ENCODE peak calls at places on chromosomes 4 and X, in four cellular contexts. B is A549, M is IMR-90, G is SK-N-SH. V is an unnamed sample.

GRCh38 chrX:45788941-45789348 is 588.3 kb upstream of the DIPK2B start:
- DNase-seq in B (no peak), M (peak; percentile 52), G (no peak), V (no peak)

GRCh38 chrX:69163936-69164741 is 1.1 kb downstream of the PJA1 start:
- DNase-seq in B (no peak), M (no peak), G (peak; percentile 79), V (no peak)

GRCh38 chr4:7915875-7916242 is 23.8 kb downstream of the AFAP1 start:
- DNase-seq in B (no peak), M (no peak), G (no peak), V (no peak)

GRCh38 chr4:33104190-33104773 is 2384.1 kb downstream of the PCDH7 start:
- DNase-seq in B (no peak), M (no peak), G (no peak), V (peak; percentile 2)

GRCh38 chr4:83618991-83619390 is 83.1 kb downstream of the GPAT3 start:
- DNase-seq in B (no peak), M (peak; percentile 44), G (no peak), V (no peak)

GRCh38 chrX:87924619-87925018 is 407.0 kb downstream of the KLHL4 start:
- DNase-seq in B (no peak), M (no peak), G (no peak), V (no peak)

GRCh38 chrX:72100051-72100755 is 31.5 kb downstream of the RTL5 start:
- DNase-seq in B (no peak), M (no peak), G (no peak), V (no peak)

GRCh38 chrX:41522071-41522470 is 74.9 kb downstream of the NYX start:
- DNase-seq in B (no peak), M (no peak), G (no peak), V (no peak)

GRCh38 chr4:20253799-20254409 is 2.2 kb downstream of the SLIT2 start:
- DNase-seq in B (no peak), M (peak; percentile 30), G (peak; percentile 67), V (no peak)

GRCh38 chr4:8400641-8401325 is 39.7 kb downstream of the ACOX3 start:
- DNase-seq in B (no peak), M (no peak), G (no peak), V (no peak)

GRCh38 chrX:141405878-141406492 is 163.7 kb upstream of the SPANXC start:
- DNase-seq in B (peak; percentile 61), M (peak; percentile 83), G (no peak), V (no peak)

GRCh38 chrX:119410027-119410819 is 11.1 kb downstream of the SLC25A43 start:
- DNase-seq in B (peak; percentile 46), M (peak; percentile 69), G (no peak), V (no peak)

GRCh38 chrX:87578978-87579377 is 61.4 kb downstream of the KLHL4 start:
- DNase-seq in B (no peak), M (no peak), G (no peak), V (no peak)

GRCh38 chrX:48961585-48962091 is 4.2 kb upstream of the OTUD5 start:
- DNase-seq in B (no peak), M (peak; percentile 27), G (no peak), V (no peak)

GRCh38 chr4:151644625-151645024 is 116.2 kb downstream of the GATB start:
- DNase-seq in B (no peak), M (no peak), G (peak; percentile 57), V (no peak)

GRCh38 chr4:37243061-37243460 is 1.5 kb upstream of the NWD2 start:
- DNase-seq in B (no peak), M (no peak), G (no peak), V (no peak)

GRCh38 chr4:68693325-68694075 is 23.0 kb upstream of the UGT2B15 start:
- DNase-seq in B (no peak), M (no peak), G (no peak), V (no peak)

GRCh38 chrX:70664726-70665125 is 220.1 kb downstream of the DLG3 start:
- DNase-seq in B (peak; percentile 6), M (peak; percentile 30), G (peak; percentile 13), V (no peak)

GRCh38 chrX:111568356-111568755 is 56.9 kb downstream of the SERTM2 start:
- DNase-seq in B (peak; percentile 6), M (peak; percentile 0), G (peak; percentile 17), V (no peak)

GRCh38 chr4:69984030-69984443 is 11.7 kb upstream of the STATH start:
- DNase-seq in B (no peak), M (no peak), G (no peak), V (no peak)

GRCh38 chrX:101550825-101551767 is 749 bp downstream of the ARMCX1 start:
- DNase-seq in B (no peak), M (peak; percentile 20), G (peak; percentile 82), V (no peak)

GRCh38 chrX:130725519-130725918 is 177.5 kb downstream of the ENOX2 start:
- DNase-seq in B (no peak), M (no peak), G (no peak), V (no peak)

GRCh38 chrX:14010566-14010965 is 19.1 kb downstream of the GEMIN8 start:
- DNase-seq in B (no peak), M (no peak), G (no peak), V (no peak)

GRCh38 chr4:140094701-140095420 is 59.1 kb downstream of the MAML3 start:
- DNase-seq in B (no peak), M (peak; percentile 73), G (peak; percentile 65), V (no peak)

GRCh38 chr4:16225996-16226815 is at the start of gene TAPT1:
- DNase-seq in B (peak; percentile 38), M (peak; percentile 30), G (peak; percentile 93), V (no peak)
- TF ChIP-seq RFX5 in B (no peak), M (no peak), G (no peak), V (no peak)

GRCh38 chrX:47608130-47608810 is 11.4 kb downstream of the SYN1 start:
- DNase-seq in B (no peak), M (no peak), G (no peak), V (no peak)
- TF ChIP-seq RFX5 in B (no peak), M (no peak), G (no peak), V (no peak)

DNA sequence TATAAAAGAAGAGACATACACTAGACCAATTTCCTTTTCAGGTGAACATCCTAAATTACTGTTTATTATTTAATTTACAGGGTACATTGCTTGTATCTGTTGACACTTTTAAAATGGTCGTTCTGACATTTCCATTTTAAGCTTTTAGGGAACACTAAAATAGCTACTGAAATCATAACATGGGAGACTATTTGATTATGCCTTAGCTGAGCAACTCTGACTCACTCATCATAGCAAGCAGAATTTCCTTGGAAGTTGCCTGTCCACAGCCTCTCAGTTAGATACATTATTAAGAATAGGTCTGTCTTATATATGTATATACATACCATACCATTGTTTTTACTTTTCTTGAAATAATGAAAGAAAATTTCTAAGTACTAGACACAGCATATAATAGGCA is 22.0 kb downstream of the GUCY1B1 start:
- DNase-seq in B (no peak), M (peak; percentile 78), G (no peak), V (no peak)
- TF ChIP-seq RFX5 in B (no peak), M (no peak), G (no peak), V (no peak)

GRCh38 chrX:153889123-153889522 is 3.1 kb upstream of the L1CAM start:
- DNase-seq in B (no peak), M (no peak), G (no peak), V (no peak)
- TF ChIP-seq RFX5 in B (no peak), M (no peak), G (no peak), V (no peak)

DNA sequence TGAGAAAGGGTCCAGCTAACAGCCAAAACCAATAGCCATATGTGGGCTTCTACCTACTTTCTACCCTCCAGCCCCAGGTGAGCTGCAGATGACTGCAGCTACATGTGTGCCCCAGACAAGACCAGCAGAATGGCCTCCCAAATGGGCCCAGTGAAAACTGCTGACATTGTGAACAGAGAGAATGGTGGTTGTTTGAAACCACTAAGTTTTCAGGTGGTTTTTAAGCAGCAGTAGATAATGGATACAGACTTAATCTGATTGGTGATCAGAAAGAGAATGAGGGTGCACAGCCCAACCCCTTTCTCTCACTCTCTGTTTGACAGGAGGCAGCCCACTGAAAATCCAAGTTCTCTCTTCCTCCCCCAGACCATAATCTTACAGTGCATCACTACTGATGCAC is 42.5 kb upstream of the BBS12 start:
- DNase-seq in B (no peak), M (no peak), G (no peak), V (peak; percentile 37)
- TF ChIP-seq RFX5 in B (no peak), M (no peak), G (no peak), V (no peak)

GRCh38 chr4:38728651-38729141 is 54.1 kb downstream of the TLR10 start:
- DNase-seq in B (no peak), M (no peak), G (no peak), V (no peak)
- TF ChIP-seq RFX5 in B (no peak), M (no peak), G (no peak), V (no peak)

DNA sequence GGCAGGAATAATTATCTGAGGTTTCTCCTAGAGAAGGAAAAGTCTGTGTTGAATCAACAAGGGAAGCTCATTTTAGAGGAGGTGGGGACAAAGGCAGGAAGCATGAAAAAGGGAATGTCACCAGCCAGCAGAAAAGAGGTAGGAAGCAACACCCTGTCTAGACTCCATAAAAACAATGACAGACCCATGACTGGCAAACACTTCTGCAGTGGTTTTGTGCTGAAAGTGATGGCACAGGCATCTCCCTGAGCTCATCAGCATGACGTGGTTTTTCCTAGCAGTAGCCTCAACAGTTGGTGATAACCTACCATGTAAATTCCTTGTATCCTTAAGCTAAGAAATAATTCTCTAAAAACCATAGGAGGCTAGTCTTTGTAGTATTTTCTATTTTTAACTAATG is 110.7 kb upstream of the GALNT7 start:
- DNase-seq in B (no peak), M (peak; percentile 12), G (no peak), V (no peak)
- TF ChIP-seq RFX5 in B (no peak), M (no peak), G (no peak), V (no peak)